ENCODE peak calls at places on chromosome 12, in four cellular contexts. H is frontal cortex, F is iris pigment epithelial cell, E is NCI-H1694. J is an unnamed sample.
A peak's percentile ranks its signal among the peaks of the same experiment; 100 is the strongest.

GRCh38 chr12:132923356-132923909 is 32.7 kb downstream of the ZNF605 start:
- DNase-seq in H (no peak), E (no peak), F (no peak), J (no peak)

GRCh38 chr12:12823308-12823707 is 10.2 kb downstream of the DDX47 start:
- DNase-seq in E (no peak), H (no peak), F (peak; percentile 94), J (no peak)

GRCh38 chr12:132492522-132492921 is 2.6 kb downstream of the FBRSL1 start:
- DNase-seq in H (no peak), E (no peak), F (no peak), J (no peak)

GRCh38 chr12:67534046-67534445 is 114.5 kb upstream of the DYRK2 start:
- DNase-seq in E (no peak), H (no peak), F (no peak), J (no peak)

GRCh38 chr12:105120551-105120950 is 13.0 kb downstream of the WASHC4 start:
- DNase-seq in F (peak; percentile 37), E (no peak), H (no peak), J (no peak)

GRCh38 chr12:132610051-132610759 is at the start of gene LRCOL1:
- DNase-seq in H (no peak), F (peak; percentile 87), E (no peak), J (no peak)

GRCh38 chr12:50200507-50201273 is 33.5 kb upstream of the CERS5 start:
- DNase-seq in F (peak; percentile 90), H (no peak), E (no peak), J (no peak)

GRCh38 chr12:54037360-54038259 is 4.8 kb downstream of the HOXC5 start:
- DNase-seq in E (no peak), H (no peak), F (no peak), J (no peak)

GRCh38 chr12:111434680-111435338 is 29.1 kb downstream of the SH2B3 start:
- DNase-seq in E (no peak), F (peak; percentile 74), H (no peak), J (no peak)

GRCh38 chr12:27493260-27493935 is 30.6 kb upstream of the PPFIBP1 start:
- DNase-seq in F (peak; percentile 24), H (no peak), E (no peak), J (no peak)

GRCh38 chr12:98998697-98999299 is 353.7 kb downstream of the APAF1 start:
- DNase-seq in E (peak; percentile 77), H (peak; percentile 18), F (peak; percentile 46), J (peak; percentile 50)

GRCh38 chr12:29582677-29583076 is 85.2 kb upstream of the OVCH1 start:
- DNase-seq in F (peak; percentile 8), H (no peak), E (no peak), J (no peak)

GRCh38 chr12:106956048-106956935 is 585 bp downstream of the TMEM263 start:
- DNase-seq in F (peak; percentile 95), E (peak; percentile 36), H (peak; percentile 41), J (peak; percentile 51)